ENCODE peak calls at places on chromosomes 12 and 14, in eight cellular contexts. T is coronary artery, J is epithelial cell of esophagus, M is NCI-H510A, O is stomach, P is HuH-7.5, Q is NCI-H1092 treated with DMSO at 0.1 percent for 48 hours, D is HT-29. I is an unnamed sample.

GRCh38 chr12:115362319-115362976 is 678.5 kb upstream of the TBX3 start:
- DNase-seq in T (no peak), J (peak; percentile 17), M (no peak), O (no peak), P (no peak), Q (no peak), D (peak; percentile 16), I (no peak)

GRCh38 chr12:55446334-55446733 is 2.5 kb downstream of the OR6C2 start:
- DNase-seq in T (no peak), J (peak; percentile 1), M (no peak), O (no peak), P (no peak), Q (no peak), D (no peak), I (no peak)

GRCh38 chr12:108156717-108157116 is 27.6 kb downstream of the WSCD2 start:
- DNase-seq in T (no peak), J (peak; percentile 13), M (no peak), O (no peak), P (no peak), Q (no peak), D (no peak), I (peak; percentile 44)

GRCh38 chr12:46200551-46200950 is 68.3 kb downstream of the SLC38A1 start:
- DNase-seq in T (no peak), J (no peak), M (no peak), O (no peak), P (no peak), Q (no peak), D (no peak), I (no peak)

GRCh38 chr14:64604001-64604400 is 54.2 kb downstream of the PPP1R36 start:
- DNase-seq in T (no peak), J (peak; percentile 54), M (no peak), O (no peak), P (no peak), Q (no peak), D (no peak), I (no peak)

GRCh38 chr14:94885481-94886155 is 115.7 kb upstream of the GSC start:
- DNase-seq in T (no peak), J (no peak), M (no peak), O (no peak), P (no peak), Q (no peak), D (no peak), I (no peak)

GRCh38 chr14:91281346-91281745 is 36.8 kb upstream of the GPR68 start:
- DNase-seq in T (no peak), J (peak; percentile 89), M (no peak), O (no peak), P (no peak), Q (no peak), D (no peak), I (no peak)

GRCh38 chr12:65886996-65887395 is 62.7 kb downstream of the HMGA2 start:
- DNase-seq in T (no peak), J (peak; percentile 34), M (no peak), O (no peak), P (no peak), Q (no peak), D (no peak), I (no peak)

GRCh38 chr12:116278259-116278595 is 734 bp upstream of the MED13L start:
- DNase-seq in T (no peak), J (no peak), M (no peak), O (no peak), P (no peak), Q (no peak), D (peak; percentile 7), I (no peak)

GRCh38 chr12:62758216-62758615 is 176.7 kb downstream of the PPM1H start:
- DNase-seq in T (no peak), J (no peak), M (no peak), O (no peak), P (no peak), Q (no peak), D (no peak), I (no peak)

GRCh38 chr12:4177257-4177656 is 96.3 kb upstream of the CCND2 start:
- DNase-seq in T (no peak), J (no peak), M (no peak), O (no peak), P (no peak), Q (no peak), D (no peak), I (no peak)

GRCh38 chr12:106585237-106585834 is 2.5 kb downstream of the RFX4 start:
- DNase-seq in T (no peak), J (no peak), M (no peak), O (no peak), P (no peak), Q (no peak), D (no peak), I (no peak)

GRCh38 chr12:50081096-50081808 is 3.9 kb upstream of the SMARCD1 start:
- DNase-seq in T (no peak), J (no peak), M (no peak), O (no peak), P (no peak), Q (no peak), D (no peak), I (no peak)

GRCh38 chr12:19244312-19244711 is 114.8 kb downstream of the PLEKHA5 start:
- DNase-seq in T (no peak), J (no peak), M (no peak), O (no peak), P (no peak), Q (no peak), D (no peak), I (no peak)

GRCh38 chr12:124481257-124481750 is 86.1 kb downstream of the NCOR2 start:
- DNase-seq in T (no peak), J (no peak), M (no peak), O (no peak), P (no peak), Q (no peak), D (peak; percentile 40), I (no peak)

GRCh38 chr14:77027538-77028383 is 747 bp downstream of the IRF2BPL start:
- DNase-seq in T (no peak), J (peak; percentile 53), M (peak; percentile 35), O (peak; percentile 64), P (peak; percentile 87), Q (peak; percentile 79), D (peak; percentile 56), I (peak; percentile 88)

GRCh38 chr12:46531804-46532203 is 159.2 kb upstream of the SLC38A2 start:
- DNase-seq in T (no peak), J (no peak), M (no peak), O (no peak), P (no peak), Q (no peak), D (no peak), I (no peak)

GRCh38 chr12:85007836-85008235 is 28.2 kb downstream of the TSPAN19 start:
- DNase-seq in T (no peak), J (no peak), M (no peak), O (no peak), P (no peak), Q (no peak), D (no peak), I (no peak)

GRCh38 chr12:96112733-96113132 is 77.3 kb upstream of the LTA4H start:
- DNase-seq in T (no peak), J (no peak), M (no peak), O (peak; percentile 47), P (no peak), Q (no peak), D (no peak), I (no peak)

GRCh38 chr14:105087308-105087962 is 22.2 kb upstream of the GPR132 start:
- DNase-seq in T (no peak), J (peak; percentile 93), M (no peak), O (peak; percentile 27), P (peak; percentile 72), Q (no peak), D (peak; percentile 8), I (peak; percentile 63)

GRCh38 chr12:1443421-1444141 is 150.8 kb downstream of the FBXL14 start:
- DNase-seq in T (no peak), J (peak; percentile 25), M (no peak), O (no peak), P (no peak), Q (no peak), D (no peak), I (no peak)

I was measured in ureter.